ENCODE peak calls at places on chromosomes 13 and 19, in seven cellular contexts. R, E, I, C, K, Y and O are unnamed samples.

GRCh38 chr13:27523345-27524073 is 73.1 kb upstream of the MTIF3 start:
- DNase-seq in Y (no peak), E (no peak), I (no peak), K (no peak), C (no peak), R (no peak), O (no peak)

GRCh38 chr19:5039642-5040543 is 71.0 kb downstream of the KDM4B start:
- DNase-seq in I (no peak), C (no peak), Y (no peak), R (no peak), K (no peak), E (no peak), O (no peak)

GRCh38 chr19:22528956-22529355 is 105.2 kb upstream of the ZNF492 start:
- DNase-seq in R (no peak), E (no peak), I (no peak), C (no peak), Y (no peak), K (no peak), O (no peak)

GRCh38 chr19:49798574-49798973 is 14.5 kb downstream of the FUZ start:
- DNase-seq in C (no peak), E (no peak), K (no peak), R (no peak), Y (no peak), I (no peak), O (no peak)

GRCh38 chr19:43765109-43765876 is 10.5 kb upstream of the SMG9 start:
- DNase-seq in I (peak; percentile 80), K (peak; percentile 88), C (no peak), Y (peak; percentile 32), R (peak; percentile 45), E (peak; percentile 88), O (peak; percentile 90)

GRCh38 chr19:46766569-46767317 is 20.5 kb upstream of the STRN4 start:
- DNase-seq in I (peak; percentile 35), K (peak; percentile 73), C (no peak), E (no peak), R (no peak), Y (no peak), O (peak; percentile 84)

GRCh38 chr13:41966671-41967070 is 5.8 kb upstream of the VWA8 start:
- DNase-seq in R (no peak), K (no peak), C (no peak), Y (no peak), I (no peak), E (no peak), O (no peak)

GRCh38 chr19:6464070-6464873 is at the start of gene CRB3:
- DNase-seq in K (peak; percentile 32), R (peak; percentile 92), E (no peak), C (no peak), I (no peak), Y (no peak), O (no peak)

GRCh38 chr19:32396046-32396652 is 9.4 kb upstream of the DPY19L3 start:
- DNase-seq in K (no peak), I (no peak), C (no peak), E (no peak), Y (no peak), R (no peak), O (no peak)

GRCh38 chr13:76715621-76716020 is 170.6 kb downstream of the KCTD12 start:
- DNase-seq in K (no peak), E (no peak), Y (no peak), C (no peak), R (no peak), I (no peak), O (no peak)

GRCh38 chr13:104086759-104087158 is 1020.5 kb upstream of the SLC10A2 start:
- DNase-seq in I (no peak), Y (no peak), E (no peak), R (no peak), K (no peak), C (no peak), O (no peak)

GRCh38 chr19:18280247-18281081 is 958 bp downstream of the JUND start:
- DNase-seq in R (peak; percentile 84), E (peak; percentile 86), K (peak; percentile 77), I (peak; percentile 83), C (peak; percentile 59), Y (peak; percentile 47), O (peak; percentile 91)

GRCh38 chr19:49451430-49452181 is at the start of gene PIH1D1:
- DNase-seq in C (peak; percentile 86), K (peak; percentile 97), E (peak; percentile 92), I (peak; percentile 98), R (peak; percentile 99), Y (peak; percentile 92), O (peak; percentile 97)

GRCh38 chr19:35139618-35139943 is 957 bp downstream of the FXYD1 start:
- DNase-seq in Y (no peak), I (no peak), C (no peak), E (no peak), K (no peak), R (no peak), O (no peak)

GRCh38 chr13:24194447-24194846 is 33.9 kb downstream of the SPATA13 start:
- DNase-seq in R (no peak), C (no peak), K (no peak), E (no peak), I (no peak), Y (no peak), O (no peak)

GRCh38 chr13:110826861-110827672 is 87.8 kb downstream of the ANKRD10 start:
- DNase-seq in Y (no peak), C (no peak), R (no peak), E (no peak), I (peak; percentile 66), K (no peak), O (no peak)

GRCh38 chr19:40143612-40144011 is 47.6 kb upstream of the MAP3K10 start:
- DNase-seq in I (no peak), E (no peak), C (no peak), Y (no peak), K (peak; percentile 36), R (no peak), O (no peak)

GRCh38 chr13:23701646-23702045 is 131.4 kb downstream of the TNFRSF19 start:
- DNase-seq in I (peak; percentile 88), K (no peak), Y (no peak), E (peak; percentile 75), R (peak; percentile 52), C (no peak), O (peak; percentile 91)

GRCh38 chr13:39282400-39282972 is 244.2 kb downstream of the NHLRC3 start:
- DNase-seq in E (no peak), C (no peak), Y (no peak), I (no peak), R (no peak), K (no peak), O (no peak)